ENCODE peak calls at places on chromosomes 1 and 21, in seven cellular contexts. One of them, this sample, is unnamed.

GRCh38 chr1:64392109-64392508 is 77.8 kb upstream of the CACHD1 start:
- DNase-seq in IMR-90: no peak
- DNase-seq in H1: no peak
- DNase-seq in neuronal stem cell: peak; percentile 9
- DNase-seq in mesendoderm: peak; percentile 68
- DNase-seq in trophoblast cell: no peak
- DNase-seq in H9: peak; percentile 44
- DNase-seq in this sample: no peak

GRCh38 chr1:201877877-201878339 is 10.8 kb upstream of the SHISA4 start:
- DNase-seq in mesendoderm: peak; percentile 73
- DNase-seq in neuronal stem cell: peak; percentile 35
- DNase-seq in H9: no peak
- DNase-seq in trophoblast cell: peak; percentile 37
- DNase-seq in H1: peak; percentile 69
- DNase-seq in IMR-90: peak; percentile 63
- DNase-seq in this sample: peak; percentile 67

GRCh38 chr1:109216662-109217061 is 2.9 kb downstream of the SARS1 start:
- DNase-seq in neuronal stem cell: no peak
- DNase-seq in H9: no peak
- DNase-seq in trophoblast cell: peak; percentile 78
- DNase-seq in mesendoderm: no peak
- DNase-seq in IMR-90: no peak
- DNase-seq in H1: no peak
- DNase-seq in this sample: no peak

GRCh38 chr1:29752141-29752540 is 515.8 kb downstream of the PTPRU start:
- DNase-seq in H9: peak; percentile 47
- DNase-seq in H1: peak; percentile 72
- DNase-seq in neuronal stem cell: peak; percentile 39
- DNase-seq in mesendoderm: peak; percentile 44
- DNase-seq in trophoblast cell: no peak
- DNase-seq in IMR-90: no peak
- DNase-seq in this sample: no peak

GRCh38 chr1:35592991-35593769 is 20.1 kb downstream of the TFAP2E start:
- DNase-seq in IMR-90: no peak
- DNase-seq in H9: no peak
- DNase-seq in trophoblast cell: no peak
- DNase-seq in neuronal stem cell: no peak
- DNase-seq in H1: no peak
- DNase-seq in mesendoderm: no peak
- DNase-seq in this sample: no peak

GRCh38 chr21:45818904-45819285 is 162.7 kb upstream of the COL6A1 start:
- DNase-seq in IMR-90: peak; percentile 84
- DNase-seq in neuronal stem cell: no peak
- DNase-seq in H1: no peak
- DNase-seq in mesendoderm: no peak
- DNase-seq in trophoblast cell: no peak
- DNase-seq in H9: no peak
- DNase-seq in this sample: peak; percentile 93

GRCh38 chr1:229205854-229206253 is 65.1 kb upstream of the RAB4A start:
- DNase-seq in IMR-90: no peak
- DNase-seq in mesendoderm: no peak
- DNase-seq in H9: no peak
- DNase-seq in neuronal stem cell: no peak
- DNase-seq in H1: peak; percentile 44
- DNase-seq in trophoblast cell: no peak
- DNase-seq in this sample: no peak

GRCh38 chr1:165364432-165365133 is 8.1 kb upstream of the LMX1A start:
- DNase-seq in mesendoderm: no peak
- DNase-seq in IMR-90: no peak
- DNase-seq in H9: no peak
- DNase-seq in neuronal stem cell: no peak
- DNase-seq in H1: no peak
- DNase-seq in trophoblast cell: no peak
- DNase-seq in this sample: no peak

GRCh38 chr1:95916616-95917015 is 682.6 kb downstream of the RWDD3 start:
- DNase-seq in neuronal stem cell: no peak
- DNase-seq in mesendoderm: peak; percentile 64
- DNase-seq in H9: no peak
- DNase-seq in IMR-90: peak; percentile 14
- DNase-seq in H1: no peak
- DNase-seq in trophoblast cell: no peak
- DNase-seq in this sample: peak; percentile 42

GRCh38 chr1:2394220-2394619 is 2.6 kb downstream of the RER1 start:
- DNase-seq in IMR-90: no peak
- DNase-seq in H9: no peak
- DNase-seq in trophoblast cell: no peak
- DNase-seq in neuronal stem cell: no peak
- DNase-seq in H1: no peak
- DNase-seq in mesendoderm: no peak
- DNase-seq in this sample: no peak

GRCh38 chr1:238334170-238334569 is 443.4 kb upstream of the ZP4 start:
- DNase-seq in neuronal stem cell: no peak
- DNase-seq in H9: no peak
- DNase-seq in H1: no peak
- DNase-seq in trophoblast cell: no peak
- DNase-seq in mesendoderm: no peak
- DNase-seq in IMR-90: no peak
- DNase-seq in this sample: no peak
- H3K18ac ChIP-seq in neuronal stem cell: no peak overlapping the region
- H3K18ac ChIP-seq in H9: no peak overlapping the region
- H3K18ac ChIP-seq in H1: no peak overlapping the region
- H3K18ac ChIP-seq in trophoblast cell: no peak overlapping the region
- H3K18ac ChIP-seq in mesendoderm: no peak overlapping the region
- H3K18ac ChIP-seq in IMR-90: no peak overlapping the region
- H3K18ac ChIP-seq in this sample: no peak overlapping the region

DNA sequence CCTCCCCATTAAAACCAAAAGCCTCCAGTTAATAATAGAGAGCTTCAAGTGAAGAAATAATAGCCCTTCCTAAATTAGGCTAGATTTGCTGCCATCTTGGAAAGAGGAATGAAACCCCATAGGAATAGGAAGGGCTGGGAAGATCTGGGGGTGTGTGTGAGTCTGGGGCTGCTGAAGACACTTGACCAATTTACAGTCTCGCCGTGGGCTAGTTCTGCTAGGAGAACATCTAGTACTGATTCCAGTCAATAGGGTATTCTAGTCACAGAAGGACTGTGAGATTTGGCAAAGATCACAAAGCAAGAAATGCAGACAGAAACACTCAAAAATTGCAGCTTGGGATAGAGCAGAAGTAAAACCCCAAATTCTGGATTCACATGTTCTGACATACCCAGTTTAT is 32.3 kb upstream of the PTGFRN start:
- DNase-seq in trophoblast cell: no peak
- DNase-seq in neuronal stem cell: no peak
- DNase-seq in H1: no peak
- DNase-seq in mesendoderm: no peak
- DNase-seq in H9: no peak
- DNase-seq in IMR-90: no peak
- DNase-seq in this sample: no peak
- H2AK5ac ChIP-seq in trophoblast cell: no peak overlapping the region
- H2AK5ac ChIP-seq in neuronal stem cell: no peak overlapping the region
- H2AK5ac ChIP-seq in H1: no peak overlapping the region
- H2AK5ac ChIP-seq in mesendoderm: no peak overlapping the region
- H2AK5ac ChIP-seq in H9: no peak overlapping the region
- H2AK5ac ChIP-seq in IMR-90: no peak overlapping the region
- H2AK5ac ChIP-seq in this sample: peak overlapping the region; percentile 53

GRCh38 chr1:82367456-82367855 is 566.7 kb downstream of the ADGRL2 start:
- DNase-seq in H9: no peak
- DNase-seq in trophoblast cell: no peak
- DNase-seq in IMR-90: no peak
- DNase-seq in neuronal stem cell: no peak
- DNase-seq in H1: no peak
- DNase-seq in mesendoderm: no peak
- DNase-seq in this sample: no peak

GRCh38 chr1:82371844-82372498 is 571.2 kb downstream of the ADGRL2 start:
- DNase-seq in IMR-90: no peak
- DNase-seq in mesendoderm: no peak
- DNase-seq in trophoblast cell: no peak
- DNase-seq in H9: no peak
- DNase-seq in H1: no peak
- DNase-seq in neuronal stem cell: no peak
- DNase-seq in this sample: peak; percentile 3

DNA sequence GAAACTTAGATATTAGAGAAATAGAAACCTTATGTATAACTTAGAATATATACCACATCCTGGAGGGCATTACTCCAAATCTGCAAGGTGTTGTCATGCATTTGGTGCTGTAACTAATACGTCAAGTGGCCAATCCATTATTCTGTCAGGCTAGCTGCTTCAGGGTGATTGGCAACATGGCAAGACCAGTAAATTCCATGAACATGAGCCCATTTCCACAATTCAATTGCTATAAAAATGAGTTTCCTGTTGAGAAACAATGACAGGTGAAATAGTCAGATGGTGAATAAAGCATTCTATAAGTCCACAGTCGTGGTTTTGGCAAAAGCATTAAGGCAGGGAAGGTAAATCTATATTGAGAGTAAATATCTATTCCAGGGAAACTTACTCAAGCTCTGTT is 566.0 kb downstream of the ADGRL2 start:
- DNase-seq in H9: no peak
- DNase-seq in mesendoderm: no peak
- DNase-seq in IMR-90: no peak
- DNase-seq in trophoblast cell: no peak
- DNase-seq in neuronal stem cell: no peak
- DNase-seq in H1: no peak
- DNase-seq in this sample: no peak
- H3K18ac ChIP-seq in H9: no peak overlapping the region
- H3K18ac ChIP-seq in mesendoderm: peak overlapping the region; percentile 51
- H3K18ac ChIP-seq in IMR-90: no peak overlapping the region
- H3K18ac ChIP-seq in trophoblast cell: no peak overlapping the region
- H3K18ac ChIP-seq in neuronal stem cell: no peak overlapping the region
- H3K18ac ChIP-seq in H1: no peak overlapping the region
- H3K18ac ChIP-seq in this sample: no peak overlapping the region

GRCh38 chr1:112247971-112248370 is 148.0 kb upstream of the CTTNBP2NL start:
- DNase-seq in IMR-90: no peak
- DNase-seq in mesendoderm: no peak
- DNase-seq in neuronal stem cell: no peak
- DNase-seq in H9: no peak
- DNase-seq in trophoblast cell: no peak
- DNase-seq in H1: no peak
- DNase-seq in this sample: no peak
- H2AK5ac ChIP-seq in IMR-90: no peak overlapping the region
- H2AK5ac ChIP-seq in mesendoderm: no peak overlapping the region
- H2AK5ac ChIP-seq in neuronal stem cell: no peak overlapping the region
- H2AK5ac ChIP-seq in H9: no peak overlapping the region
- H2AK5ac ChIP-seq in trophoblast cell: no peak overlapping the region
- H2AK5ac ChIP-seq in H1: no peak overlapping the region
- H2AK5ac ChIP-seq in this sample: no peak overlapping the region

GRCh38 chr1:87810166-87810565 is 481.5 kb downstream of the LMO4 start:
- DNase-seq in trophoblast cell: no peak
- DNase-seq in IMR-90: peak; percentile 28
- DNase-seq in H1: no peak
- DNase-seq in mesendoderm: no peak
- DNase-seq in H9: no peak
- DNase-seq in neuronal stem cell: no peak
- DNase-seq in this sample: no peak

GRCh38 chr1:87804128-87804527 is 475.4 kb downstream of the LMO4 start:
- DNase-seq in IMR-90: no peak
- DNase-seq in trophoblast cell: no peak
- DNase-seq in H9: no peak
- DNase-seq in H1: no peak
- DNase-seq in neuronal stem cell: no peak
- DNase-seq in mesendoderm: no peak
- DNase-seq in this sample: no peak

GRCh38 chr1:87803395-87803794 is 474.7 kb downstream of the LMO4 start:
- DNase-seq in H9: no peak
- DNase-seq in neuronal stem cell: no peak
- DNase-seq in trophoblast cell: no peak
- DNase-seq in H1: no peak
- DNase-seq in IMR-90: no peak
- DNase-seq in mesendoderm: no peak
- DNase-seq in this sample: no peak

GRCh38 chr1:87805661-87806376 is 477.1 kb downstream of the LMO4 start:
- DNase-seq in mesendoderm: no peak
- DNase-seq in trophoblast cell: no peak
- DNase-seq in IMR-90: peak; percentile 74
- DNase-seq in H1: no peak
- DNase-seq in neuronal stem cell: no peak
- DNase-seq in H9: no peak
- DNase-seq in this sample: no peak

GRCh38 chr1:87806377-87807094 is 477.9 kb downstream of the LMO4 start:
- DNase-seq in H1: no peak
- DNase-seq in neuronal stem cell: no peak
- DNase-seq in mesendoderm: no peak
- DNase-seq in H9: no peak
- DNase-seq in IMR-90: no peak
- DNase-seq in trophoblast cell: no peak
- DNase-seq in this sample: no peak
- H3K18ac ChIP-seq in H1: no peak overlapping the region
- H3K18ac ChIP-seq in neuronal stem cell: no peak overlapping the region
- H3K18ac ChIP-seq in mesendoderm: no peak overlapping the region
- H3K18ac ChIP-seq in H9: no peak overlapping the region
- H3K18ac ChIP-seq in IMR-90: peak overlapping the region; percentile 80
- H3K18ac ChIP-seq in trophoblast cell: no peak overlapping the region
- H3K18ac ChIP-seq in this sample: no peak overlapping the region

DNA sequence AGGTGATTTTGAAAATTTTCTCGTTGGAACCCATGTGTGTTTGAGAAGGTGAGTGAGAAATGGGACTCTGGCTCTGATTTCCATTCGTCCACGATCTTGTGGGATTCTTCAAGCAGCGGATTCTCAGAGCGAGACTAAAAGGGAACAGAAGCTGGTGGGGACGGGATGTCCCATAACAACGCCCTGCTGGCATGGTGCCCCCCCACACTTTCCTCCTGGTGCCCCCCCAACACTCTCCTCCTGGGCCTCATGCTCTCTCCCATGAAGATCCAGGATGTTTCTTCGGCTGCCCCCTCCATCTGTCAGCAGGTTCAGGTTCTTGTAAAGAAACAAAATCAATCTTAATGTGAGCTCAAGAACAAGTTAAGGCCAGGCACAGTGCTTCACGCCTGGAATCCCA is 29.1 kb downstream of the PRDM15 start:
- DNase-seq in IMR-90: no peak
- DNase-seq in neuronal stem cell: no peak
- DNase-seq in trophoblast cell: no peak
- DNase-seq in H9: no peak
- DNase-seq in H1: no peak
- DNase-seq in mesendoderm: no peak
- DNase-seq in this sample: no peak
- H2AK5ac ChIP-seq in IMR-90: no peak overlapping the region
- H2AK5ac ChIP-seq in neuronal stem cell: no peak overlapping the region
- H2AK5ac ChIP-seq in trophoblast cell: no peak overlapping the region
- H2AK5ac ChIP-seq in H9: no peak overlapping the region
- H2AK5ac ChIP-seq in H1: no peak overlapping the region
- H2AK5ac ChIP-seq in mesendoderm: no peak overlapping the region
- H2AK5ac ChIP-seq in this sample: no peak overlapping the region